ENCODE peak calls at places on chromosomes 6 and 20, in six cellular contexts. Y is mammary epithelial cell; A is cardiac muscle cell; R is breast epithelium; W is CD8-positive, alpha-beta memory T cell; I is Peyer's patch. G is an unnamed sample. For H3K36me3, H3K4me1 and H3K9me3, the result is how much of the 10 kb centered on the place peaks cover.

GRCh38 chr6:3227363-3228045 is at the start of gene TUBB2B:
- DNase-seq in W (no peak), A (no peak), R (no peak), Y (no peak), I (no peak), G (peak)

GRCh38 chr20:25116746-25117457 is 35.0 kb upstream of the VSX1 start:
- DNase-seq in A (no peak), W (no peak), Y (no peak), I (no peak), R (no peak), G (no peak)

GRCh38 chr6:33118525-33119123 is 42.8 kb downstream of the HLA-DPB1 start:
- DNase-seq in I (no peak), A (peak), R (no peak), Y (peak), W (no peak), G (no peak)

GRCh38 chr6:125611573-125612399 is 137.6 kb upstream of the HEY2 start:
- DNase-seq in I (no peak), A (peak), R (no peak), W (no peak), Y (no peak), G (no peak)

GRCh38 chr6:130515306-130515705 is 149.5 kb downstream of the TMEM200A start:
- DNase-seq in Y (no peak), A (no peak), R (no peak), I (no peak), W (no peak), G (no peak)

GRCh38 chr6:127618729-127619128 is 41.8 kb downstream of the C6orf58 start:
- DNase-seq in A (no peak), Y (peak), R (no peak), W (no peak), I (no peak), G (no peak)

GRCh38 chr20:25389858-25390537 is 637 bp downstream of the ABHD12 start:
- DNase-seq in A (peak), I (peak), R (no peak), Y (no peak), W (no peak), G (peak)

GRCh38 chr6:146028250-146028789 is 542 bp upstream of the GRM1 start:
- DNase-seq in A (peak), Y (peak), I (no peak), W (peak), R (no peak), G (peak)

GRCh38 chr20:47929368-47930115 is 144.3 kb upstream of the SULF2 start:
- DNase-seq in I (no peak), R (no peak), Y (peak), A (peak), W (no peak), G (no peak)

GRCh38 chr6:167512926-167513325 is 188.0 kb downstream of the TTLL2 start:
- DNase-seq in Y (no peak), R (no peak), W (no peak), A (no peak), I (no peak), G (no peak)

GRCh38 chr20:32585011-32585518 is at the start of gene NOL4L:
- DNase-seq in A (peak), I (peak), Y (peak), W (peak), R (no peak), G (no peak)

GRCh38 chr6:91082311-91082803 is 495.5 kb upstream of the MAP3K7 start:
- DNase-seq in R (no peak), Y (peak), A (peak), I (no peak), W (no peak), G (peak)

GRCh38 chr20:37643400-37643799 is 50.4 kb upstream of the CTNNBL1 start:
- DNase-seq in W (no peak), I (no peak), R (no peak), A (no peak), Y (no peak), G (no peak)

GRCh38 chr6:144248470-144249301 is 36.4 kb upstream of the UTRN start:
- DNase-seq in A (peak), W (no peak), I (no peak), Y (no peak), R (no peak), G (no peak)

GRCh38 chr6:144006731-144007454 is 1.2 kb downstream of the PLAGL1 start:
- DNase-seq in R (no peak), I (no peak), A (peak), W (no peak), Y (peak), G (no peak)

GRCh38 chr20:17107127-17107526 is 119.7 kb upstream of the PCSK2 start:
- DNase-seq in I (no peak), A (no peak), Y (no peak), R (no peak), W (no peak), G (no peak)

GRCh38 chr6:168683621-168684020 is 242.6 kb downstream of the SMOC2 start:
- DNase-seq in Y (no peak), I (no peak), A (no peak), W (no peak), R (no peak), G (no peak)

GRCh38 chr20:20734475-20734948 is 22.1 kb upstream of the RALGAPA2 start:
- DNase-seq in Y (no peak), W (no peak), A (no peak), I (no peak), R (no peak), G (no peak)

GRCh38 chr6:16670183-16670582 is 91.1 kb downstream of the ATXN1 start:
- DNase-seq in I (no peak), W (no peak), R (no peak), A (peak), Y (no peak), G (peak)

GRCh38 chr6:154878866-154879491 is 116.1 kb upstream of the TIAM2 start:
- DNase-seq in I (no peak), W (no peak), Y (peak), A (no peak), R (no peak), G (no peak)

GRCh38 chr6:130680118-130680517 is 147.1 kb upstream of the SMLR1 start:
- DNase-seq in R (no peak), W (no peak), Y (peak), I (no peak), A (peak), G (no peak)

GRCh38 chr6:71250050-71250689 is 38.4 kb upstream of the OGFRL1 start:
- DNase-seq in Y (peak), R (no peak), A (peak), W (no peak), I (no peak), G (no peak)

GRCh38 chr6:99434702-99435530 is 9.8 kb upstream of the PNISR start:
- DNase-seq in R (no peak), Y (peak), A (peak), W (no peak), I (no peak), G (no peak)

GRCh38 chr6:169725270-169726048 is 1.2 kb upstream of the PHF10 start:
- DNase-seq in W (peak), Y (no peak), I (peak), A (peak), R (no peak), G (peak)

GRCh38 chr6:117280922-117281321 is 15.6 kb downstream of the VGLL2 start:
- DNase-seq in A (no peak), Y (no peak), R (no peak), I (no peak), W (no peak), G (no peak)

GRCh38 chr6:81814365-81815109 is 62.1 kb upstream of the TENT5A start:
- DNase-seq in R (no peak), I (no peak), A (peak), W (no peak), Y (peak), G (no peak)

GRCh38 chr6:30491963-30492616 is 2.8 kb downstream of the HLA-E start:
- DNase-seq in R (no peak), A (no peak), Y (no peak), I (no peak), W (no peak), G (no peak)

GRCh38 chr6:163309491-163310026 is 105.0 kb upstream of the QKI start:
- DNase-seq in Y (peak), A (no peak), I (no peak), R (no peak), W (no peak), G (no peak)

GRCh38 chr20:42987376-42988114 is 202.2 kb downstream of the PTPRT start:
- DNase-seq in R (no peak), A (no peak), I (no peak), Y (no peak), W (no peak), G (no peak)

GRCh38 chr6:45715508-45715803 is 300.2 kb downstream of the CLIC5 start:
- DNase-seq in I (no peak), R (no peak), A (no peak), W (no peak), Y (no peak), G (no peak)

GRCh38 chr6:34555328-34555727 is 801 bp downstream of the SPDEF start:
- DNase-seq in I (no peak), Y (no peak), A (no peak), R (no peak), W (no peak), G (no peak)

GRCh38 chr6:143158113-143158581 is 97.5 kb downstream of the AIG1 start:
- DNase-seq in W (no peak), R (no peak), I (no peak), Y (peak), A (no peak), G (no peak)

GRCh38 chr6:166004491-166005275 is 163.0 kb downstream of the TBXT start:
- DNase-seq in R (no peak), Y (no peak), A (no peak), I (no peak), W (no peak), G (no peak)

GRCh38 chr20:427401-427800 is 19.3 kb downstream of the RBCK1 start:
- DNase-seq in A (no peak), R (no peak), W (no peak), Y (no peak), I (no peak), G (no peak)

GRCh38 chr20:430091-430999 is 22.2 kb downstream of the RBCK1 start:
- DNase-seq in Y (no peak), W (no peak), A (no peak), R (no peak), I (no peak), G (peak)

GRCh38 chr20:428658-429200 is 20.6 kb downstream of the RBCK1 start:
- DNase-seq in W (no peak), I (no peak), Y (no peak), A (no peak), R (no peak), G (peak)

GRCh38 chr20:427849-428657 is 20.0 kb downstream of the RBCK1 start:
- DNase-seq in I (no peak), R (no peak), W (no peak), Y (no peak), A (no peak), G (no peak)

GRCh38 chr20:426564-426963 is 18.5 kb downstream of the RBCK1 start:
- DNase-seq in R (no peak), A (no peak), W (no peak), I (no peak), Y (no peak), G (peak)
- H3K36me3 ChIP-seq in R (under half), A (under half), W (under half), I (under half), Y (under half), G (under half)

GRCh38 chr20:2374346-2375125 is 6.2 kb upstream of the TGM6 start:
- DNase-seq in W (no peak), I (no peak), Y (no peak), R (no peak), A (no peak), G (no peak)

GRCh38 chr20:2368621-2369020 is 12.1 kb upstream of the TGM6 start:
- DNase-seq in R (no peak), W (no peak), I (no peak), Y (no peak), A (no peak), G (no peak)

GRCh38 chr20:2378893-2379292 is 1.8 kb upstream of the TGM6 start:
- DNase-seq in R (no peak), A (no peak), Y (no peak), W (no peak), I (no peak), G (no peak)

GRCh38 chr20:2373098-2373497 is 7.6 kb upstream of the TGM6 start:
- DNase-seq in W (no peak), R (no peak), Y (no peak), I (no peak), A (no peak), G (no peak)
- H3K4me1 ChIP-seq in W (under half), R (under half), Y (under half), I (under half), A (under half), G (under half)

GRCh38 chr6:159501558-159501957 is 191.5 kb downstream of the SOD2 start:
- DNase-seq in R (no peak), Y (no peak), I (no peak), W (no peak), A (no peak), G (no peak)

GRCh38 chr6:159508966-159509365 is 184.1 kb downstream of the SOD2 start:
- DNase-seq in R (no peak), I (no peak), W (no peak), Y (no peak), A (no peak), G (no peak)

GRCh38 chr6:159510141-159510540 is 182.9 kb downstream of the SOD2 start:
- DNase-seq in Y (no peak), R (no peak), A (no peak), W (no peak), I (no peak), G (no peak)

GRCh38 chr6:159505140-159505922 is 187.7 kb downstream of the SOD2 start:
- DNase-seq in Y (no peak), I (no peak), R (no peak), W (no peak), A (no peak), G (peak)
- H3K9me3 ChIP-seq in Y (under half), I (under half), R (under half), W (under half), A (under half), G (under half)

GRCh38 chr20:59377046-59377445 is 76.6 kb downstream of the EDN3 start:
- DNase-seq in A (no peak), W (peak), R (no peak), I (no peak), Y (no peak), G (no peak)
- H3K36me3 ChIP-seq in A (under half), W (under half), R (under half), I (under half), Y (under half), G (under half)

DNA sequence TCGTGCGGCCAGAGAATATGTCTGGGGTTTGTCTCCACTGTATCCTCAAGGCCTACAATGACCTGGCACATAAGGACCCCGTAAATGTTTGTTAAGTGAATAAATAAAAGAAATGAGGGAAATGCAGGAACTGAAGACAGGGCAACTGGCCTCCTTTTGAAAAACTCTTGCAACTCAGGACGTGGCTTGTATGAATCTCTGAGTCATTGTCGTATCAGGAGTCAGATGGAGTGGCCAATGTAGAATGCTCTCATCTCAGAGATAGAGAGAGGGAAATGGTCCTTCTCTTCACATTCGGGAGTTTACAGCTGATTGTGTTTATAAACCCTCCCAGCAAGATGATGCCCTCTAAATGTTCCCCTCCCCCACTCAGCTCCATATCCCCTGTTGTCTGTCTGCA is 57.1 kb downstream of the UST start:
- DNase-seq in Y (peak), R (no peak), W (no peak), A (peak), I (no peak), G (no peak)
- H3K4me1 ChIP-seq in Y (under half), R (under half), W (under half), A (under half), I (under half), G (under half)

GRCh38 chr6:11756726-11757125 is 21.9 kb downstream of the ADTRP start:
- DNase-seq in A (no peak), R (no peak), Y (no peak), I (no peak), W (no peak), G (no peak)

GRCh38 chr6:11756292-11756691 is 22.3 kb downstream of the ADTRP start:
- DNase-seq in W (no peak), R (no peak), Y (no peak), A (no peak), I (no peak), G (no peak)

GRCh38 chr6:11753798-11754197 is 24.8 kb downstream of the ADTRP start:
- DNase-seq in Y (no peak), A (no peak), R (no peak), I (no peak), W (no peak), G (no peak)

GRCh38 chr6:11754625-11755289 is 23.8 kb downstream of the ADTRP start:
- DNase-seq in W (no peak), I (no peak), Y (peak), R (no peak), A (no peak), G (no peak)

GRCh38 chr6:11755725-11756124 is 22.9 kb downstream of the ADTRP start:
- DNase-seq in I (no peak), A (no peak), W (no peak), R (no peak), Y (no peak), G (no peak)
- H3K9me3 ChIP-seq in I (under half), A (under half), W (under half), R (under half), Y (under half), G (under half)

GRCh38 chr6:25112207-25112874 is 166.8 kb upstream of the CARMIL1 start:
- DNase-seq in A (no peak), I (no peak), W (no peak), R (no peak), Y (peak), G (no peak)
- H3K36me3 ChIP-seq in A (under half), I (under half), W (under half), R (under half), Y (under half), G (under half)

GRCh38 chr20:56212071-56212470 is 36.5 kb upstream of the MC3R start:
- DNase-seq in Y (no peak), W (no peak), R (no peak), A (no peak), I (no peak), G (no peak)
- H3K4me1 ChIP-seq in Y (under half), W (under half), R (under half), A (under half), I (under half), G (under half)

G was measured in aorta.